ENCODE peak calls at places on chromosome 13, in five cellular contexts. W is neuronal stem cell, Y is OCI-LY7, Q is hepatocyte, S is mesenchymal stem cell. D is an unnamed sample.

GRCh38 chr13:98672947-98673545 is 79.4 kb downstream of the SLC15A1 start:
- DNase-seq in W (peak; percentile 61), S (peak; percentile 71), Q (peak; percentile 83), Y (peak; percentile 56), D (peak; percentile 75)

GRCh38 chr13:44003481-44003880 is 123.8 kb downstream of the LACC1 start:
- DNase-seq in Q (no peak), S (no peak), W (no peak), Y (no peak), D (no peak)

GRCh38 chr13:91017031-91017668 is 330.3 kb upstream of the MIR17HG start:
- DNase-seq in Y (peak; percentile 88), Q (peak; percentile 67), S (peak; percentile 61), W (peak; percentile 41), D (peak; percentile 9)

GRCh38 chr13:105442941-105443340 is 1092.5 kb downstream of the EFNB2 start:
- DNase-seq in S (peak; percentile 99), Q (peak; percentile 72), W (no peak), Y (no peak), D (peak; percentile 100)

GRCh38 chr13:24076124-24076523 is 84.4 kb upstream of the SPATA13 start:
- DNase-seq in Y (no peak), S (no peak), Q (peak; percentile 55), W (no peak), D (no peak)

GRCh38 chr13:105929486-105929885 is 606.0 kb downstream of the EFNB2 start:
- DNase-seq in W (no peak), Q (no peak), Y (no peak), S (no peak), D (no peak)

GRCh38 chr13:26168276-26168814 is 53.8 kb downstream of the RNF6 start:
- DNase-seq in Q (peak; percentile 17), W (no peak), Y (no peak), S (peak; percentile 92), D (peak; percentile 48)

GRCh38 chr13:95083758-95084157 is 217.5 kb downstream of the ABCC4 start:
- DNase-seq in W (no peak), Q (no peak), Y (no peak), S (peak; percentile 85), D (peak; percentile 90)

GRCh38 chr13:65603160-65603559 is 1627.0 kb downstream of the PCDH9 start:
- DNase-seq in S (no peak), Y (no peak), Q (no peak), W (no peak), D (no peak)

GRCh38 chr13:93767231-93767916 is 540.8 kb downstream of the GPC6 start:
- DNase-seq in W (no peak), Q (no peak), S (peak; percentile 39), Y (no peak), D (peak; percentile 42)

GRCh38 chr13:95100525-95101121 is 200.6 kb downstream of the ABCC4 start:
- DNase-seq in Q (no peak), S (peak; percentile 72), W (peak; percentile 74), Y (no peak), D (peak; percentile 77)

GRCh38 chr13:105193026-105193425 is 1342.4 kb downstream of the EFNB2 start:
- DNase-seq in Y (no peak), W (no peak), Q (no peak), S (no peak), D (no peak)

GRCh38 chr13:28805193-28805819 is 14.8 kb upstream of the MTUS2 start:
- DNase-seq in Y (peak; percentile 35), Q (peak; percentile 26), W (no peak), S (no peak), D (no peak)

GRCh38 chr13:79710376-79710775 is 229.4 kb downstream of the NDFIP2 start:
- DNase-seq in Q (no peak), Y (no peak), S (peak; percentile 9), W (no peak), D (no peak)

GRCh38 chr13:30017880-30018279 is 167.5 kb upstream of the UBL3 start:
- DNase-seq in Y (no peak), Q (no peak), S (no peak), W (no peak), D (no peak)

GRCh38 chr13:91127995-91128394 is 219.5 kb upstream of the MIR17HG start:
- DNase-seq in S (no peak), W (no peak), Q (no peak), Y (no peak), D (no peak)

GRCh38 chr13:19713186-19713965 is 69.4 kb downstream of the PSPC1 start:
- DNase-seq in Q (no peak), S (peak; percentile 90), Y (no peak), W (no peak), D (peak; percentile 85)

GRCh38 chr13:30607908-30608307 is 9.8 kb upstream of the USPL1 start:
- DNase-seq in W (no peak), Y (peak; percentile 89), S (no peak), Q (no peak), D (no peak)

GRCh38 chr13:30796833-30797601 is 61.7 kb downstream of the ALOX5AP start:
- DNase-seq in Y (no peak), Q (no peak), S (no peak), W (no peak), D (peak; percentile 44)

GRCh38 chr13:59513686-59514085 is 650.0 kb downstream of the DIAPH3 start:
- DNase-seq in W (no peak), Y (no peak), Q (no peak), S (no peak), D (no peak)

GRCh38 chr13:39634956-39635355 is 20.5 kb upstream of the COG6 start:
- DNase-seq in Y (no peak), S (no peak), Q (no peak), W (no peak), D (no peak)
- H2AFZ ChIP-seq in Y (no peak overlapping the region), S (no peak overlapping the region), Q (no peak overlapping the region), W (peak overlapping the region; percentile 65), D (no peak overlapping the region)

GRCh38 chr13:48739346-48740037 is 85.8 kb downstream of the CYSLTR2 start:
- DNase-seq in Q (no peak), W (no peak), Y (no peak), S (peak; percentile 51), D (peak; percentile 47)
- H2AFZ ChIP-seq in Q (no peak overlapping the region), W (no peak overlapping the region), Y (no peak overlapping the region), S (no peak overlapping the region), D (peak overlapping the region; percentile 4)

GRCh38 chr13:88000787-88001186 is 329.6 kb downstream of the SLITRK5 start:
- DNase-seq in Q (no peak), S (no peak), Y (no peak), W (no peak), D (no peak)
- H2AFZ ChIP-seq in Q (no peak overlapping the region), S (no peak overlapping the region), Y (no peak overlapping the region), W (peak overlapping the region; percentile 59), D (no peak overlapping the region)

GRCh38 chr13:33402975-33403374 is 117.4 kb upstream of the STARD13 start:
- DNase-seq in Q (no peak), Y (no peak), S (no peak), W (no peak), D (no peak)
- H2AFZ ChIP-seq in Q (no peak overlapping the region), Y (no peak overlapping the region), S (no peak overlapping the region), W (no peak overlapping the region), D (no peak overlapping the region)

GRCh38 chr13:113528101-113528797 is 37.7 kb upstream of the DCUN1D2 start:
- DNase-seq in Y (no peak), Q (no peak), S (no peak), W (no peak), D (no peak)
- H2AFZ ChIP-seq in Y (no peak overlapping the region), Q (no peak overlapping the region), S (no peak overlapping the region), W (no peak overlapping the region), D (no peak overlapping the region)

DNA sequence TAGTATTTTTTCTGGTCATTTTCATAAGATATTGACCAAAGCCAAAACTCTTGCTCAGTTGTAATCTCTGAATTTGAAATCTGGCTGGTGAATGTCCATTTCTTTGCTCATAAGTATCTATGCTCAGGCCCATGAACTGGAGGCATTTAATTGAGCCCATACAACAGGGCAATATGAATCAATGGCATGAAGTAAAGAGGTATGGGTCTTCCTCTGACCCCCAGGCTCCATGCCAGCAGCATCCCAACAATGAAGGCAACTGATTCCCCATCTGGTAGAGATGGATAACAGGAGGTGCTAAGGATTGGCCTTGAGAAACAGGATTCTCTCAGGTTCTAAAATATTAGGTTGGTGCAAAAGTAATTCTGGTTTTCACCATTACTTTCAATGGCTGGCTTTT is 330.8 kb downstream of the LIG4 start:
- DNase-seq in Y (no peak), Q (no peak), S (no peak), W (no peak), D (no peak)
- H2AFZ ChIP-seq in Y (no peak overlapping the region), Q (no peak overlapping the region), S (no peak overlapping the region), W (no peak overlapping the region), D (no peak overlapping the region)

DNA sequence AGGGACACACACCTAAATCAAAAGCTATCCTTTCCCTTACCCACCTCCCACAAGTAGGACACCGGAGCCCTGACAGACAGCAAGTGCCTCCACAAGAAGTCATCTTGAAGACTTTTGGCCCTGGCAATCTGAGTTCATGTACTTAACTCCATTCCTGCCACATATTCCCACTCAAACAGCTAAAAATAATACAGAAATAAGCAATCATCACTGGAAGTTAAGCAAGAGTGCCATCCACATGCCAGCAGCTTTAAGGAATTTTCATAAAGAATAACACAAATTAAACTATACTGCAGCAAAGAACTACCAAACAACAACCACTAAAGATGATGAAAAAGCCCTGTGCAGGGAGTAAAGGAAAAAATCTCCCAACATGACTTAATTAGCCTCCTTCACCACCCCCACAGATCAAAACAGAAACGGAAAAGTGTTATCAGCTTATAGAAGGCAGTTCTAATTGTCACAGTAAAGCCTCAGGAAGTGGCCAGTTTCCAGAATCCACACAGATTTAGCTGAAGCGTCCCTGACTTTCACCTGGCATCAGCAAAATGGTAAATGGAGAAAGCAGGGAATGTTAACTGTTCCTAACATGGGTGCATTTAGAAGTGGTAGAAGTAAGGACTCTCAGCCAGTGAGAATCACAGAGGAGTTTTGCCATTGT is 343.9 kb downstream of the TBC1D4 start:
- DNase-seq in S (no peak), Q (no peak), Y (no peak), W (no peak), D (no peak)
- H2AFZ ChIP-seq in S (peak overlapping the region; percentile 14), Q (no peak overlapping the region), Y (no peak overlapping the region), W (no peak overlapping the region), D (no peak overlapping the region)

GRCh38 chr13:51739403-51740112 is 64.4 kb downstream of the DHRS12 start:
- DNase-seq in Y (no peak), Q (no peak), S (peak; percentile 60), W (no peak), D (no peak)
- H2AFZ ChIP-seq in Y (no peak overlapping the region), Q (no peak overlapping the region), S (no peak overlapping the region), W (no peak overlapping the region), D (no peak overlapping the region)

DNA sequence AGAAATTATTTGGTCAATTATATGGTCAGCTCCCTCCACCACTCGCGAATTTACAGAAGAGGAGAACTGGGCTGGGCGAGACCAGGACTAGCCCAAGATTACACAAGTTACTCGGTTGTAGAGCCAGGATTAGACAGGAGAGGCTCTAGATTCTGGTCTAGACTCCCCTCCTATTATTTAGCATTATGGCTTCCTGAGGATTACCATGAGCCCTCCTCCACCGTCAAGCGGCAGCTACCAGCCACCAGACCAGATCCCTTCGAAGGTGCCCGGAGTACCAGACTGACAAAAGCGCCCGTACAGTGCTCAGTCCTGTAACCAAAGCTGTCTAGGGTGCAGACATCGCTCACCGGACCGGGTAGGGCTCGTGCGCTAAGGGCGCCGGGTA is 497 bp upstream of the MLNR start:
- DNase-seq in Y (no peak), Q (no peak), W (no peak), S (no peak), D (no peak)
- H2AFZ ChIP-seq in Y (no peak overlapping the region), Q (no peak overlapping the region), W (peak overlapping the region; percentile 95), S (no peak overlapping the region), D (peak overlapping the region; percentile 89)

D was measured in IMR-90.